ENCODE peak calls at places on chromosomes 12 and 14, in seven cellular contexts. One of them, this sample, is unnamed.

GRCh38 chr12:65100140-65100539 is 21.0 kb downstream of the WIF1 start:
- DNase-seq in mesothelial cell of epicardium: no peak
- DNase-seq in psoas muscle: no peak
- DNase-seq in HCT116: no peak
- DNase-seq in colonic mucosa: no peak
- DNase-seq in fibroblast of the aortic adventitia: no peak
- DNase-seq in breast epithelium: no peak
- DNase-seq in this sample: no peak

GRCh38 chr12:14777271-14777670 is 26.0 kb downstream of the WBP11 start:
- DNase-seq in mesothelial cell of epicardium: no peak
- DNase-seq in fibroblast of the aortic adventitia: peak; percentile 23
- DNase-seq in colonic mucosa: peak; percentile 68
- DNase-seq in breast epithelium: no peak
- DNase-seq in psoas muscle: no peak
- DNase-seq in HCT116: no peak
- DNase-seq in this sample: no peak

GRCh38 chr12:110102255-110102654 is 21.9 kb upstream of the IFT81 start:
- DNase-seq in HCT116: peak; percentile 94
- DNase-seq in fibroblast of the aortic adventitia: peak; percentile 56
- DNase-seq in colonic mucosa: peak; percentile 50
- DNase-seq in breast epithelium: no peak
- DNase-seq in psoas muscle: no peak
- DNase-seq in mesothelial cell of epicardium: no peak
- DNase-seq in this sample: no peak

GRCh38 chr12:76688001-76688400 is 75.9 kb upstream of the ZDHHC17 start:
- DNase-seq in psoas muscle: no peak
- DNase-seq in breast epithelium: no peak
- DNase-seq in mesothelial cell of epicardium: no peak
- DNase-seq in HCT116: no peak
- DNase-seq in fibroblast of the aortic adventitia: peak; percentile 46
- DNase-seq in colonic mucosa: no peak
- DNase-seq in this sample: no peak

GRCh38 chr12:25135531-25136154 is 59.3 kb downstream of the DNAI7 start:
- DNase-seq in colonic mucosa: no peak
- DNase-seq in breast epithelium: no peak
- DNase-seq in HCT116: peak; percentile 8
- DNase-seq in psoas muscle: no peak
- DNase-seq in mesothelial cell of epicardium: peak; percentile 18
- DNase-seq in fibroblast of the aortic adventitia: no peak
- DNase-seq in this sample: no peak

GRCh38 chr12:14949631-14950030 is 11.3 kb upstream of the ERP27 start:
- DNase-seq in breast epithelium: no peak
- DNase-seq in mesothelial cell of epicardium: no peak
- DNase-seq in fibroblast of the aortic adventitia: no peak
- DNase-seq in colonic mucosa: peak; percentile 21
- DNase-seq in psoas muscle: no peak
- DNase-seq in HCT116: no peak
- DNase-seq in this sample: no peak

GRCh38 chr12:132720606-132721005 is 10.0 kb downstream of the PGAM5 start:
- DNase-seq in breast epithelium: no peak
- DNase-seq in colonic mucosa: no peak
- DNase-seq in psoas muscle: no peak
- DNase-seq in mesothelial cell of epicardium: no peak
- DNase-seq in HCT116: no peak
- DNase-seq in fibroblast of the aortic adventitia: no peak
- DNase-seq in this sample: no peak

GRCh38 chr14:67582061-67582460 is 18.0 kb downstream of the PIGH start:
- DNase-seq in psoas muscle: no peak
- DNase-seq in fibroblast of the aortic adventitia: no peak
- DNase-seq in mesothelial cell of epicardium: no peak
- DNase-seq in breast epithelium: no peak
- DNase-seq in HCT116: no peak
- DNase-seq in colonic mucosa: no peak
- DNase-seq in this sample: no peak

GRCh38 chr12:6096527-6096926 is 27.9 kb downstream of the VWF start:
- DNase-seq in HCT116: no peak
- DNase-seq in colonic mucosa: no peak
- DNase-seq in fibroblast of the aortic adventitia: no peak
- DNase-seq in psoas muscle: no peak
- DNase-seq in mesothelial cell of epicardium: no peak
- DNase-seq in breast epithelium: no peak
- DNase-seq in this sample: no peak

GRCh38 chr12:124632510-124632909 is 65.1 kb upstream of the NCOR2 start:
- DNase-seq in HCT116: no peak
- DNase-seq in colonic mucosa: no peak
- DNase-seq in fibroblast of the aortic adventitia: peak; percentile 62
- DNase-seq in breast epithelium: no peak
- DNase-seq in mesothelial cell of epicardium: no peak
- DNase-seq in psoas muscle: no peak
- DNase-seq in this sample: no peak

GRCh38 chr12:117069926-117070900 is 29.0 kb downstream of the TESC start:
- DNase-seq in colonic mucosa: no peak
- DNase-seq in breast epithelium: no peak
- DNase-seq in fibroblast of the aortic adventitia: no peak
- DNase-seq in psoas muscle: no peak
- DNase-seq in mesothelial cell of epicardium: no peak
- DNase-seq in HCT116: no peak
- DNase-seq in this sample: no peak

GRCh38 chr12:591167-591570 is 72.1 kb downstream of the NINJ2 start:
- DNase-seq in breast epithelium: no peak
- DNase-seq in colonic mucosa: no peak
- DNase-seq in HCT116: no peak
- DNase-seq in mesothelial cell of epicardium: no peak
- DNase-seq in fibroblast of the aortic adventitia: no peak
- DNase-seq in psoas muscle: peak; percentile 72
- DNase-seq in this sample: no peak
- TF ChIP-seq CTCF in breast epithelium: no peak
- TF ChIP-seq CTCF in colonic mucosa: no peak
- TF ChIP-seq CTCF in HCT116: no peak
- TF ChIP-seq CTCF in mesothelial cell of epicardium: no peak
- TF ChIP-seq CTCF in fibroblast of the aortic adventitia: peak; percentile 16
- TF ChIP-seq CTCF in psoas muscle: peak; percentile 24
- TF ChIP-seq CTCF in this sample: peak; percentile 38

GRCh38 chr12:131230340-131231099 is 276.8 kb downstream of the ADGRD1 start:
- DNase-seq in psoas muscle: no peak
- DNase-seq in colonic mucosa: no peak
- DNase-seq in mesothelial cell of epicardium: no peak
- DNase-seq in breast epithelium: no peak
- DNase-seq in HCT116: no peak
- DNase-seq in fibroblast of the aortic adventitia: no peak
- DNase-seq in this sample: no peak

GRCh38 chr12:131231194-131231980 is 277.7 kb downstream of the ADGRD1 start:
- DNase-seq in breast epithelium: no peak
- DNase-seq in HCT116: no peak
- DNase-seq in mesothelial cell of epicardium: no peak
- DNase-seq in fibroblast of the aortic adventitia: no peak
- DNase-seq in colonic mucosa: no peak
- DNase-seq in psoas muscle: no peak
- DNase-seq in this sample: no peak

GRCh38 chr12:131226345-131227265 is 272.9 kb downstream of the ADGRD1 start:
- DNase-seq in breast epithelium: no peak
- DNase-seq in psoas muscle: no peak
- DNase-seq in HCT116: no peak
- DNase-seq in colonic mucosa: no peak
- DNase-seq in fibroblast of the aortic adventitia: no peak
- DNase-seq in mesothelial cell of epicardium: no peak
- DNase-seq in this sample: no peak

GRCh38 chr12:131233737-131234474 is 280.2 kb downstream of the ADGRD1 start:
- DNase-seq in mesothelial cell of epicardium: no peak
- DNase-seq in breast epithelium: no peak
- DNase-seq in psoas muscle: no peak
- DNase-seq in colonic mucosa: no peak
- DNase-seq in fibroblast of the aortic adventitia: no peak
- DNase-seq in HCT116: no peak
- DNase-seq in this sample: no peak

GRCh38 chr12:131229426-131230339 is 276.0 kb downstream of the ADGRD1 start:
- DNase-seq in fibroblast of the aortic adventitia: no peak
- DNase-seq in colonic mucosa: no peak
- DNase-seq in mesothelial cell of epicardium: no peak
- DNase-seq in breast epithelium: peak; percentile 20
- DNase-seq in psoas muscle: no peak
- DNase-seq in HCT116: no peak
- DNase-seq in this sample: no peak
- TF ChIP-seq CTCF in fibroblast of the aortic adventitia: no peak
- TF ChIP-seq CTCF in colonic mucosa: no peak
- TF ChIP-seq CTCF in mesothelial cell of epicardium: no peak
- TF ChIP-seq CTCF in breast epithelium: no peak
- TF ChIP-seq CTCF in psoas muscle: no peak
- TF ChIP-seq CTCF in HCT116: no peak
- TF ChIP-seq CTCF in this sample: peak; percentile 46

GRCh38 chr12:99658950-99659349 is 11.4 kb downstream of the GARIN6 start:
- DNase-seq in mesothelial cell of epicardium: no peak
- DNase-seq in breast epithelium: no peak
- DNase-seq in colonic mucosa: no peak
- DNase-seq in fibroblast of the aortic adventitia: no peak
- DNase-seq in psoas muscle: no peak
- DNase-seq in HCT116: peak; percentile 4
- DNase-seq in this sample: no peak
- TF ChIP-seq CTCF in mesothelial cell of epicardium: no peak
- TF ChIP-seq CTCF in breast epithelium: no peak
- TF ChIP-seq CTCF in colonic mucosa: no peak
- TF ChIP-seq CTCF in fibroblast of the aortic adventitia: no peak
- TF ChIP-seq CTCF in psoas muscle: peak; percentile 20
- TF ChIP-seq CTCF in HCT116: peak; percentile 30
- TF ChIP-seq CTCF in this sample: peak; percentile 68

GRCh38 chr14:32384464-32384863 is 55.4 kb downstream of the AKAP6 start:
- DNase-seq in breast epithelium: no peak
- DNase-seq in psoas muscle: no peak
- DNase-seq in fibroblast of the aortic adventitia: no peak
- DNase-seq in mesothelial cell of epicardium: no peak
- DNase-seq in HCT116: no peak
- DNase-seq in colonic mucosa: no peak
- DNase-seq in this sample: no peak

GRCh38 chr14:32383337-32384009 is 54.4 kb downstream of the AKAP6 start:
- DNase-seq in fibroblast of the aortic adventitia: peak; percentile 25
- DNase-seq in psoas muscle: no peak
- DNase-seq in breast epithelium: no peak
- DNase-seq in HCT116: no peak
- DNase-seq in colonic mucosa: no peak
- DNase-seq in mesothelial cell of epicardium: no peak
- DNase-seq in this sample: no peak

GRCh38 chr14:32381869-32382268 is 52.8 kb downstream of the AKAP6 start:
- DNase-seq in psoas muscle: no peak
- DNase-seq in mesothelial cell of epicardium: no peak
- DNase-seq in breast epithelium: no peak
- DNase-seq in colonic mucosa: no peak
- DNase-seq in fibroblast of the aortic adventitia: peak; percentile 15
- DNase-seq in HCT116: no peak
- DNase-seq in this sample: no peak

GRCh38 chr14:32379447-32379846 is 50.3 kb downstream of the AKAP6 start:
- DNase-seq in fibroblast of the aortic adventitia: no peak
- DNase-seq in HCT116: no peak
- DNase-seq in breast epithelium: no peak
- DNase-seq in psoas muscle: no peak
- DNase-seq in colonic mucosa: no peak
- DNase-seq in mesothelial cell of epicardium: no peak
- DNase-seq in this sample: no peak

DNA sequence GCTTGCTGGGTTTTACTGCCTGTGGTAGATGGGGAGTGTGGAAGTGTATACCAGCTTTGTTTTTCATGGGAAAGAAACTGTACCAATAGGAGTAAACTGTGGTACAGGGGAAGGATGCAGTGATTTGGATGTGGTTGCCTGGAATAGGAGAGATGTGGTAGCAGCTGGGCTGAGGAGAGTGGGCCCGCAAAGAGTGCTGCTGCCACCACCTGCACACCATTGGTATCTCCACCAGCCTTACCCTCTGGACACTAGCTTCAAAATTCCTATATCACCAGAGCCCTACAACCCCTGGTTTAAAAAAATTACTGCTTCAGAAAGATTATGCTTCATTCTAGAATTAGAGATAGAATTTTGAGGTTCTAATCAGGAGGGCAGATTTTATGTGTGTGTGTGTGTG is 53.6 kb downstream of the AKAP6 start:
- DNase-seq in fibroblast of the aortic adventitia: peak; percentile 44
- DNase-seq in breast epithelium: no peak
- DNase-seq in colonic mucosa: no peak
- DNase-seq in psoas muscle: no peak
- DNase-seq in mesothelial cell of epicardium: no peak
- DNase-seq in HCT116: no peak
- DNase-seq in this sample: no peak
- TF ChIP-seq CTCF in fibroblast of the aortic adventitia: peak; percentile 63
- TF ChIP-seq CTCF in breast epithelium: no peak
- TF ChIP-seq CTCF in colonic mucosa: no peak
- TF ChIP-seq CTCF in psoas muscle: no peak
- TF ChIP-seq CTCF in mesothelial cell of epicardium: no peak
- TF ChIP-seq CTCF in HCT116: peak; percentile 24
- TF ChIP-seq CTCF in this sample: peak; percentile 55

GRCh38 chr14:25122188-25122587 is 72.2 kb upstream of the STXBP6 start:
- DNase-seq in fibroblast of the aortic adventitia: no peak
- DNase-seq in colonic mucosa: no peak
- DNase-seq in HCT116: no peak
- DNase-seq in psoas muscle: no peak
- DNase-seq in breast epithelium: no peak
- DNase-seq in mesothelial cell of epicardium: no peak
- DNase-seq in this sample: no peak
- TF ChIP-seq CTCF in fibroblast of the aortic adventitia: no peak
- TF ChIP-seq CTCF in colonic mucosa: no peak
- TF ChIP-seq CTCF in HCT116: no peak
- TF ChIP-seq CTCF in psoas muscle: no peak
- TF ChIP-seq CTCF in breast epithelium: no peak
- TF ChIP-seq CTCF in mesothelial cell of epicardium: no peak
- TF ChIP-seq CTCF in this sample: no peak

DNA sequence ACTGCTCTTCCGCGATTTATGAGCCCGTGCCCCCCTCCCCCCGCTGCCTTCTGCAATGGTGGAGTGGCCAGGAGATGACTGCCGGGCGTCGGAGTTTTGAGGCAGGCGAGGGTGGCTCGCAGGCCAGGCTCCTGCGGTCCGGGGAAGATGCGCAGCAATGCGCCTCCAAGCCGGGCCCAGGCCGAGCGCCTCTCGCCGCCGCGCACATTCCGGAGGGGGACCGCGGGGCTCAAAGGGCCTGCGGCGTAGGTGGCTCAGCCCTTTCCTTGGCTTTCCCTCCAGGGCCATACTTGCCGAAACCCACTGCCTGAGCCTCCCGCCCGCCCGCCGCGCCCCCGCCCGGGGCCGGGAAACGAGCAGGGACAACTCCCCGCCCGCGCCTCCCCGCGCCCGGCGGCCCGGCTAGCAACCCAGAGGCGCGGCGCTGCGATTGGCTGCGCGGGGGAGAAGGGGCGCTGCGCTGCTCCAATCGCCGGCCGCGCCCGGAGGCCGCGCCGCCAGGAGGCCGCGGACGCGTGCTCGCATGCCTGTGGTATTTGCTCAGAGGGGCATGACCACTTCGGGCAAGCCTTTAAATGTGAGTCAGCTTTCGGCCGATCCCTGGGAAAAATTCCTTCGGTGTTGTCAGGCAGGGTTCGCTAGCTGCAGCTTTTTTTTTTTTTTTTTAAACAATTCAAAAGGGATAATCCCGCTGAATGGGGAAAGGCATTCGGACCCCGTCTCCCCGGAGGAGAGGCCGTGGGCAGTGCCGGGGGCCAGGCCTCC is 157.9 kb upstream of the PARP11 start:
- DNase-seq in fibroblast of the aortic adventitia: peak; percentile 98
- DNase-seq in mesothelial cell of epicardium: peak; percentile 92
- DNase-seq in breast epithelium: peak; percentile 92
- DNase-seq in psoas muscle: peak; percentile 92
- DNase-seq in HCT116: peak; percentile 86
- DNase-seq in colonic mucosa: peak; percentile 90
- DNase-seq in this sample: peak; percentile 94
- TF ChIP-seq CTCF in fibroblast of the aortic adventitia: no peak
- TF ChIP-seq CTCF in mesothelial cell of epicardium: no peak
- TF ChIP-seq CTCF in breast epithelium: no peak
- TF ChIP-seq CTCF in psoas muscle: no peak
- TF ChIP-seq CTCF in HCT116: no peak
- TF ChIP-seq CTCF in colonic mucosa: no peak
- TF ChIP-seq CTCF in this sample: peak; percentile 15

GRCh38 chr12:41190360-41190759 is 2.2 kb downstream of the PDZRN4 start:
- DNase-seq in fibroblast of the aortic adventitia: no peak
- DNase-seq in HCT116: no peak
- DNase-seq in mesothelial cell of epicardium: no peak
- DNase-seq in psoas muscle: no peak
- DNase-seq in colonic mucosa: no peak
- DNase-seq in breast epithelium: no peak
- DNase-seq in this sample: no peak
- TF ChIP-seq CTCF in fibroblast of the aortic adventitia: peak; percentile 22
- TF ChIP-seq CTCF in HCT116: peak; percentile 16
- TF ChIP-seq CTCF in mesothelial cell of epicardium: no peak
- TF ChIP-seq CTCF in psoas muscle: no peak
- TF ChIP-seq CTCF in colonic mucosa: no peak
- TF ChIP-seq CTCF in breast epithelium: no peak
- TF ChIP-seq CTCF in this sample: peak; percentile 75